ENCODE peak calls at places on chromosomes 7 and 10, in nine cellular contexts. F is breast epithelium, O is endothelial cell of umbilical vein, P is HL-60, T is spleen, H is prostate gland, M is sigmoid colon, S is GM23338, L is GM12878. Q is an unnamed sample.

GRCh38 chr7:44237696-44238095 is 36.9 kb downstream of the YKT6 start:
- DNase-seq in H (no peak), T (no peak), O (no peak), S (no peak), F (no peak), M (no peak), P (no peak), L (no peak), Q (no peak)

GRCh38 chr10:1400129-1400865 is 337.0 kb downstream of the ADARB2 start:
- DNase-seq in P (no peak), T (no peak), F (no peak), H (no peak), O (no peak), L (no peak), S (no peak), M (no peak), Q (no peak)

GRCh38 chr7:40608321-40609075 is 473.7 kb downstream of the SUGCT start:
- DNase-seq in H (no peak), M (no peak), O (no peak), F (no peak), T (no peak), S (no peak), L (no peak), P (no peak), Q (no peak)

GRCh38 chr10:18683427-18683826 is 24.2 kb downstream of the ARL5B start:
- DNase-seq in L (no peak), P (no peak), F (no peak), O (no peak), M (no peak), T (no peak), S (no peak), H (no peak), Q (no peak)

GRCh38 chr10:80500572-80501380 is 36.9 kb upstream of the SH2D4B start:
- DNase-seq in F (no peak), P (peak; percentile 49), L (peak; percentile 34), T (peak; percentile 86), S (peak; percentile 48), M (no peak), H (no peak), O (no peak), Q (no peak)

GRCh38 chr7:140261522-140261921 is 84.7 kb upstream of the KDM7A start:
- DNase-seq in L (no peak), O (no peak), F (no peak), S (no peak), M (no peak), P (no peak), H (no peak), T (no peak), Q (no peak)

GRCh38 chr7:96589038-96589437 is 120.6 kb downstream of the SEM1 start:
- DNase-seq in P (no peak), T (peak; percentile 59), L (no peak), H (no peak), F (no peak), M (no peak), O (no peak), S (no peak), Q (no peak)

GRCh38 chr7:15972767-15973362 is 286.4 kb upstream of the MEOX2 start:
- DNase-seq in H (no peak), S (no peak), L (no peak), F (peak; percentile 20), P (no peak), M (no peak), O (peak; percentile 87), T (no peak), Q (peak; percentile 8)

GRCh38 chr7:120272261-120272895 is 597 bp upstream of the KCND2 start:
- DNase-seq in S (peak; percentile 92), P (peak; percentile 32), L (peak; percentile 27), F (no peak), O (peak; percentile 49), H (no peak), M (no peak), T (no peak), Q (no peak)

GRCh38 chr10:70893227-70894006 is 5.1 kb upstream of the PCBD1 start:
- DNase-seq in S (no peak), L (no peak), P (no peak), T (no peak), H (no peak), O (no peak), F (no peak), M (peak; percentile 44), Q (no peak)

GRCh38 chr10:22029450-22030236 is 26.1 kb upstream of the DNAJC1 start:
- DNase-seq in S (no peak), F (no peak), M (no peak), P (no peak), T (no peak), O (no peak), L (no peak), H (no peak), Q (no peak)

GRCh38 chr10:129790710-129791446 is 173.2 kb downstream of the EBF3 start:
- DNase-seq in H (no peak), T (peak; percentile 46), P (no peak), F (no peak), M (no peak), O (no peak), S (no peak), L (no peak), Q (no peak)

GRCh38 chr10:36538945-36539586 is 586.3 kb upstream of the ANKRD30A start:
- DNase-seq in M (no peak), F (no peak), P (no peak), S (no peak), H (no peak), T (no peak), L (no peak), O (peak; percentile 100), Q (no peak)

GRCh38 chr10:63388421-63389031 is 77.3 kb downstream of the JMJD1C start:
- DNase-seq in O (no peak), H (no peak), L (no peak), M (no peak), S (no peak), F (no peak), T (no peak), P (no peak), Q (no peak)

GRCh38 chr10:24973163-24973562 is 20.8 kb upstream of the PRTFDC1 start:
- DNase-seq in S (no peak), H (no peak), T (no peak), P (no peak), L (no peak), O (no peak), F (no peak), M (no peak), Q (no peak)

GRCh38 chr10:24969732-24970330 is 17.4 kb upstream of the PRTFDC1 start:
- DNase-seq in M (no peak), T (no peak), F (no peak), H (no peak), L (no peak), O (no peak), P (no peak), S (no peak), Q (no peak)

GRCh38 chr10:24971374-24971773 is 19.0 kb upstream of the PRTFDC1 start:
- DNase-seq in H (no peak), S (no peak), O (no peak), F (no peak), M (no peak), T (no peak), L (no peak), P (no peak), Q (no peak)

GRCh38 chr10:24979685-24980084 is 27.3 kb upstream of the PRTFDC1 start:
- DNase-seq in T (no peak), S (no peak), P (no peak), O (no peak), M (no peak), L (no peak), F (no peak), H (no peak), Q (no peak)

GRCh38 chr10:24974978-24975377 is 22.6 kb upstream of the PRTFDC1 start:
- DNase-seq in O (no peak), L (no peak), M (peak; percentile 74), P (no peak), H (no peak), F (no peak), S (no peak), T (no peak), Q (no peak)
- TF ChIP-seq POLR2AphosphoS5 in O (no peak), L (no peak), M (peak; percentile 40), P (no peak), H (no peak), F (peak; percentile 71), S (no peak), T (no peak), Q (no peak)

DNA sequence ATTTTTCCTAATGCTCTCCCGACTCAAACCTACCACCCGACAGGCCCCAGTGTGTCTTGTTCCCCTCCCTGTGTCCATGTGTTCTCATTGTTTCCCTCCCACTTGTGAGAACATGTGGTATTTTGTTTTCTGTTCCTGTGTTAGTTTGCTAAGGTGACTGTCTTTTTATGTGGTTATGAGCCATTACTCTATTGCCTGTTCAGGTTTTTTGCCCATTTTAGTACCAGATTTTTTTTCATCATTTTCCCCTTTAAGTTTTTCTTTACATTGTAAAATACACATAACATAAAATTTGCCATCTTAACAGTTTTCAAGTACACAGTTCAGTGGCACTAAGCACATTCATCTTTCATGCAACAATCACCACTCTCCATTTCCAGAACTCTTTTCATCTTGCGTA is 133.5 kb downstream of the GPR158 start:
- DNase-seq in H (no peak), F (no peak), T (no peak), P (no peak), S (no peak), M (no peak), L (no peak), O (no peak), Q (no peak)
- TF ChIP-seq CTCF in H (no peak), F (no peak), T (no peak), P (no peak), S (no peak), M (no peak), L (no peak), O (no peak), Q (no peak)

GRCh38 chr7:137987968-137988367 is 13.9 kb downstream of the CREB3L2 start:
- DNase-seq in T (no peak), M (no peak), F (no peak), O (no peak), L (peak; percentile 61), S (no peak), H (no peak), P (no peak), Q (peak; percentile 47)

GRCh38 chr7:137989127-137989526 is 12.8 kb downstream of the CREB3L2 start:
- DNase-seq in P (no peak), O (no peak), F (no peak), S (no peak), T (no peak), L (no peak), M (no peak), H (no peak), Q (no peak)

GRCh38 chr7:137989590-137989989 is 12.3 kb downstream of the CREB3L2 start:
- DNase-seq in S (no peak), T (no peak), P (no peak), O (no peak), H (no peak), M (no peak), L (no peak), F (no peak), Q (no peak)

GRCh38 chr7:137992042-137992737 is 9.7 kb downstream of the CREB3L2 start:
- DNase-seq in P (no peak), O (peak; percentile 97), M (peak; percentile 75), F (no peak), S (no peak), H (no peak), L (no peak), T (no peak), Q (no peak)

GRCh38 chr7:137990251-137990901 is 11.5 kb downstream of the CREB3L2 start:
- DNase-seq in O (peak; percentile 99), T (no peak), S (no peak), H (no peak), M (no peak), L (no peak), F (no peak), P (no peak), Q (no peak)
- TF ChIP-seq POLR2AphosphoS5 in O (peak; percentile 83), T (no peak), S (no peak), H (no peak), M (peak; percentile 38), L (no peak), F (no peak), P (no peak), Q (peak; percentile 56)

GRCh38 chr10:125568156-125568555 is 114.8 kb downstream of the TEX36 start:
- DNase-seq in P (no peak), S (no peak), F (no peak), H (no peak), L (no peak), T (no peak), M (no peak), O (no peak), Q (no peak)
- TF ChIP-seq CTCF in P (no peak), S (no peak), F (no peak), H (no peak), L (no peak), T (no peak), M (no peak), O (no peak), Q (no peak)

Q was measured in transverse colon.